ENCODE peak calls at places on chromosomes 3 and 15, in six cellular contexts. I, B, M, O, D and H are unnamed samples.

GRCh38 chr3:165549665-165550064 is 287.6 kb downstream of the BCHE start:
- DNase-seq in B (no peak), D (no peak), O (no peak), M (peak), I (no peak), H (no peak)

GRCh38 chr3:111534701-111535100 is 7.3 kb upstream of the CD96 start:
- DNase-seq in D (no peak), M (no peak), I (no peak), B (no peak), O (peak), H (no peak)

GRCh38 chr15:67025719-67026118 is 39.7 kb upstream of the SMAD3 start:
- DNase-seq in D (no peak), O (peak), M (no peak), B (no peak), I (no peak), H (no peak)

GRCh38 chr3:193970773-193971206 is 165.2 kb upstream of the HES1 start:
- DNase-seq in M (peak), I (no peak), B (no peak), O (no peak), D (no peak), H (no peak)

GRCh38 chr15:69666921-69667811 is 214.5 kb downstream of the RPLP1 start:
- DNase-seq in I (no peak), D (peak), O (no peak), B (peak), M (no peak), H (peak)

GRCh38 chr3:11140054-11140712 is 14.1 kb upstream of the HRH1 start:
- DNase-seq in I (peak), D (no peak), O (peak), B (peak), M (peak), H (peak)

GRCh38 chr3:43102773-43103480 is 3.0 kb downstream of the POMGNT2 start:
- DNase-seq in M (peak), I (no peak), B (no peak), O (peak), D (no peak), H (no peak)

GRCh38 chr3:27568393-27568792 is 84.2 kb upstream of the SLC4A7 start:
- DNase-seq in I (peak), B (no peak), D (peak), M (peak), O (peak), H (no peak)

GRCh38 chr15:56249080-56249479 is 5.4 kb upstream of the RFX7 start:
- DNase-seq in I (no peak), O (peak), D (no peak), M (no peak), B (no peak), H (no peak)

GRCh38 chr15:36680751-36681150 is 101.3 kb downstream of the CDIN1 start:
- DNase-seq in I (no peak), D (no peak), B (no peak), O (no peak), M (no peak), H (no peak)

GRCh38 chr3:49199244-49199899 is 28.0 kb downstream of the KLHDC8B start:
- DNase-seq in I (peak), B (no peak), D (peak), M (no peak), O (peak), H (no peak)

GRCh38 chr15:63069616-63069952 is 27.0 kb downstream of the TPM1 start:
- DNase-seq in B (no peak), M (no peak), D (no peak), I (no peak), O (no peak), H (no peak)

GRCh38 chr15:41982133-41982930 is 10.0 kb upstream of the EHD4 start:
- DNase-seq in O (peak), B (no peak), D (no peak), M (no peak), I (peak), H (no peak)

GRCh38 chr15:71440479-71441071 is 325.3 kb downstream of the THSD4 start:
- DNase-seq in M (peak), B (peak), D (no peak), I (no peak), O (peak), H (peak)

GRCh38 chr15:31333119-31333518 is 6.5 kb downstream of the KLF13 start:
- DNase-seq in D (no peak), B (no peak), O (no peak), I (no peak), M (no peak), H (no peak)

GRCh38 chr15:101207867-101208288 is 44.0 kb downstream of the CHSY1 start:
- DNase-seq in B (no peak), O (peak), M (no peak), D (no peak), I (no peak), H (no peak)

GRCh38 chr3:103052236-103052830 is 617.5 kb downstream of the ZPLD1 start:
- DNase-seq in D (no peak), B (no peak), O (no peak), I (peak), M (no peak), H (no peak)